ENCODE peak calls at places on chromosomes 12 and 14, in ten cellular contexts. One of them, this sample, is unnamed.

GRCh38 chr12:113056631-113057488 is at the start of gene DTX1:
- DNase-seq in B cell: peak; percentile 61
- DNase-seq in anterior cingulate cortex: peak; percentile 20
- DNase-seq in effector CD8-positive, alpha-beta T cell: no peak
- DNase-seq in T-helper 1 cell: no peak
- DNase-seq in EL: no peak
- DNase-seq in HTR-8/SVneo: no peak
- DNase-seq in T follicular helper cell: peak; percentile 20
- DNase-seq in C1 segment of cervical spinal cord: no peak
- DNase-seq in OCI-LY7: peak; percentile 66
- DNase-seq in this sample: peak; percentile 36

GRCh38 chr12:105382771-105383632 is 52.5 kb downstream of the C12orf75 start:
- DNase-seq in T-helper 1 cell: no peak
- DNase-seq in HTR-8/SVneo: peak; percentile 54
- DNase-seq in T follicular helper cell: no peak
- DNase-seq in anterior cingulate cortex: no peak
- DNase-seq in B cell: peak; percentile 66
- DNase-seq in C1 segment of cervical spinal cord: no peak
- DNase-seq in effector CD8-positive, alpha-beta T cell: no peak
- DNase-seq in EL: peak; percentile 75
- DNase-seq in OCI-LY7: peak; percentile 75
- DNase-seq in this sample: peak; percentile 36

GRCh38 chr12:49233842-49234526 is 30.9 kb upstream of the TUBA1C start:
- DNase-seq in T follicular helper cell: no peak
- DNase-seq in HTR-8/SVneo: no peak
- DNase-seq in B cell: peak; percentile 61
- DNase-seq in anterior cingulate cortex: peak; percentile 82
- DNase-seq in T-helper 1 cell: no peak
- DNase-seq in C1 segment of cervical spinal cord: peak; percentile 81
- DNase-seq in effector CD8-positive, alpha-beta T cell: no peak
- DNase-seq in OCI-LY7: no peak
- DNase-seq in EL: no peak
- DNase-seq in this sample: no peak

GRCh38 chr14:32129124-32129523 is 52.0 kb downstream of the ARHGAP5 start:
- DNase-seq in EL: peak; percentile 62
- DNase-seq in OCI-LY7: no peak
- DNase-seq in T follicular helper cell: no peak
- DNase-seq in B cell: no peak
- DNase-seq in T-helper 1 cell: no peak
- DNase-seq in anterior cingulate cortex: no peak
- DNase-seq in effector CD8-positive, alpha-beta T cell: no peak
- DNase-seq in C1 segment of cervical spinal cord: no peak
- DNase-seq in HTR-8/SVneo: peak; percentile 15
- DNase-seq in this sample: no peak

GRCh38 chr14:69682607-69683263 is 71.3 kb downstream of the SUSD6 start:
- DNase-seq in anterior cingulate cortex: no peak
- DNase-seq in T-helper 1 cell: no peak
- DNase-seq in T follicular helper cell: no peak
- DNase-seq in EL: no peak
- DNase-seq in B cell: no peak
- DNase-seq in HTR-8/SVneo: no peak
- DNase-seq in effector CD8-positive, alpha-beta T cell: no peak
- DNase-seq in C1 segment of cervical spinal cord: no peak
- DNase-seq in OCI-LY7: no peak
- DNase-seq in this sample: no peak

GRCh38 chr14:102899516-102899900 is 23.0 kb upstream of the AMN start:
- DNase-seq in T follicular helper cell: no peak
- DNase-seq in C1 segment of cervical spinal cord: no peak
- DNase-seq in T-helper 1 cell: no peak
- DNase-seq in OCI-LY7: no peak
- DNase-seq in anterior cingulate cortex: no peak
- DNase-seq in effector CD8-positive, alpha-beta T cell: no peak
- DNase-seq in HTR-8/SVneo: no peak
- DNase-seq in EL: no peak
- DNase-seq in B cell: no peak
- DNase-seq in this sample: no peak

GRCh38 chr12:92369643-92370042 is 224.0 kb upstream of the BTG1 start:
- DNase-seq in T-helper 1 cell: no peak
- DNase-seq in effector CD8-positive, alpha-beta T cell: no peak
- DNase-seq in anterior cingulate cortex: no peak
- DNase-seq in EL: peak; percentile 95
- DNase-seq in B cell: no peak
- DNase-seq in T follicular helper cell: no peak
- DNase-seq in HTR-8/SVneo: peak; percentile 37
- DNase-seq in C1 segment of cervical spinal cord: no peak
- DNase-seq in OCI-LY7: no peak
- DNase-seq in this sample: no peak

GRCh38 chr12:2691340-2692111 is 103.2 kb upstream of the FKBP4 start:
- DNase-seq in B cell: peak; percentile 52
- DNase-seq in EL: no peak
- DNase-seq in effector CD8-positive, alpha-beta T cell: peak; percentile 19
- DNase-seq in HTR-8/SVneo: no peak
- DNase-seq in anterior cingulate cortex: no peak
- DNase-seq in OCI-LY7: peak; percentile 3
- DNase-seq in T follicular helper cell: no peak
- DNase-seq in T-helper 1 cell: no peak
- DNase-seq in C1 segment of cervical spinal cord: no peak
- DNase-seq in this sample: peak; percentile 45

GRCh38 chr14:61406670-61407069 is 85.3 kb downstream of the PRKCH start:
- DNase-seq in HTR-8/SVneo: no peak
- DNase-seq in T follicular helper cell: no peak
- DNase-seq in EL: no peak
- DNase-seq in B cell: no peak
- DNase-seq in effector CD8-positive, alpha-beta T cell: no peak
- DNase-seq in anterior cingulate cortex: no peak
- DNase-seq in C1 segment of cervical spinal cord: no peak
- DNase-seq in T-helper 1 cell: no peak
- DNase-seq in OCI-LY7: no peak
- DNase-seq in this sample: no peak

GRCh38 chr12:113727651-113728061 is 238.5 kb downstream of the RBM19 start:
- DNase-seq in B cell: no peak
- DNase-seq in OCI-LY7: no peak
- DNase-seq in HTR-8/SVneo: no peak
- DNase-seq in T-helper 1 cell: no peak
- DNase-seq in EL: peak; percentile 85
- DNase-seq in effector CD8-positive, alpha-beta T cell: no peak
- DNase-seq in T follicular helper cell: no peak
- DNase-seq in anterior cingulate cortex: no peak
- DNase-seq in C1 segment of cervical spinal cord: no peak
- DNase-seq in this sample: no peak

GRCh38 chr12:67624355-67624754 is 24.2 kb upstream of the DYRK2 start:
- DNase-seq in HTR-8/SVneo: no peak
- DNase-seq in EL: no peak
- DNase-seq in anterior cingulate cortex: no peak
- DNase-seq in T-helper 1 cell: no peak
- DNase-seq in T follicular helper cell: no peak
- DNase-seq in OCI-LY7: no peak
- DNase-seq in B cell: no peak
- DNase-seq in effector CD8-positive, alpha-beta T cell: no peak
- DNase-seq in C1 segment of cervical spinal cord: no peak
- DNase-seq in this sample: no peak

GRCh38 chr12:1575287-1575798 is 19.0 kb downstream of the FBXL14 start:
- DNase-seq in effector CD8-positive, alpha-beta T cell: no peak
- DNase-seq in EL: no peak
- DNase-seq in T follicular helper cell: no peak
- DNase-seq in T-helper 1 cell: no peak
- DNase-seq in B cell: no peak
- DNase-seq in HTR-8/SVneo: no peak
- DNase-seq in C1 segment of cervical spinal cord: no peak
- DNase-seq in OCI-LY7: no peak
- DNase-seq in anterior cingulate cortex: no peak
- DNase-seq in this sample: no peak

GRCh38 chr14:99855271-99855670 is 62.1 kb downstream of the EML1 start:
- DNase-seq in T follicular helper cell: no peak
- DNase-seq in effector CD8-positive, alpha-beta T cell: no peak
- DNase-seq in B cell: no peak
- DNase-seq in EL: no peak
- DNase-seq in C1 segment of cervical spinal cord: no peak
- DNase-seq in T-helper 1 cell: no peak
- DNase-seq in OCI-LY7: no peak
- DNase-seq in anterior cingulate cortex: no peak
- DNase-seq in HTR-8/SVneo: no peak
- DNase-seq in this sample: no peak

GRCh38 chr14:91008759-91009409 is 51.6 kb downstream of the RPS6KA5 start:
- DNase-seq in EL: no peak
- DNase-seq in OCI-LY7: no peak
- DNase-seq in anterior cingulate cortex: no peak
- DNase-seq in effector CD8-positive, alpha-beta T cell: no peak
- DNase-seq in C1 segment of cervical spinal cord: no peak
- DNase-seq in HTR-8/SVneo: no peak
- DNase-seq in T follicular helper cell: no peak
- DNase-seq in B cell: no peak
- DNase-seq in T-helper 1 cell: no peak
- DNase-seq in this sample: no peak

GRCh38 chr12:5745251-5745888 is 199.7 kb downstream of the ANO2 start:
- DNase-seq in HTR-8/SVneo: peak; percentile 66
- DNase-seq in C1 segment of cervical spinal cord: peak; percentile 53
- DNase-seq in T follicular helper cell: no peak
- DNase-seq in EL: peak; percentile 71
- DNase-seq in B cell: peak; percentile 24
- DNase-seq in anterior cingulate cortex: peak; percentile 30
- DNase-seq in T-helper 1 cell: no peak
- DNase-seq in effector CD8-positive, alpha-beta T cell: peak; percentile 12
- DNase-seq in OCI-LY7: peak; percentile 64
- DNase-seq in this sample: no peak